ENCODE peak calls at places on chromosomes 4 and X, in ten cellular contexts. P is CD8-positive, alpha-beta T cell; G is heart right ventricle; U is heart left ventricle; O is memory B cell; N is naive thymus-derived CD8-positive, alpha-beta T cell; T is activated CD8-positive, alpha-beta T cell treated with anti-CD3 and anti-CD28 coated beads, Interleukin-2, amount 10 ng/mL, durations not matched to agents 7 days and 5 days; W is left lung; H is HepG2; V is Right ventricle myocardium inferior. B is an unnamed sample.
A peak's percentile ranks its signal among the peaks of the same experiment; 100 is the strongest.

GRCh38 chrX:112734250-112734649 is 54.5 kb upstream of the LHFPL1 start:
- ATAC-seq in N (no peak), H (no peak), P (no peak), U (no peak), G (peak; percentile 61), W (peak; percentile 40), V (no peak), T (no peak), O (peak; percentile 38), B (no peak)

GRCh38 chrX:34404386-34405070 is 252.6 kb downstream of the TMEM47 start:
- ATAC-seq in O (no peak), T (no peak), U (peak; percentile 73), P (no peak), G (peak; percentile 84), W (peak; percentile 21), N (no peak), V (peak; percentile 94), H (no peak), B (no peak)

GRCh38 chr4:102007959-102008425 is 217.5 kb downstream of the BANK1 start:
- ATAC-seq in G (no peak), V (no peak), H (no peak), O (peak; percentile 89), N (no peak), T (no peak), W (no peak), U (no peak), P (no peak), B (no peak)

GRCh38 chrX:73446831-73447230 is at the start of gene CDX4:
- ATAC-seq in V (no peak), W (no peak), U (no peak), N (no peak), P (no peak), G (no peak), T (no peak), H (no peak), O (no peak), B (no peak)

GRCh38 chr4:90306810-90307209 is 179.6 kb downstream of the CCSER1 start:
- ATAC-seq in N (no peak), P (no peak), G (no peak), O (no peak), V (no peak), W (no peak), U (no peak), H (no peak), T (no peak), B (no peak)

GRCh38 chr4:41994461-41994860 is 4.1 kb downstream of the SLC30A9 start:
- ATAC-seq in T (no peak), V (no peak), N (no peak), U (no peak), G (no peak), W (no peak), O (no peak), H (no peak), P (no peak), B (no peak)

GRCh38 chr4:17786567-17786966 is 5.1 kb upstream of the FAM184B start:
- ATAC-seq in T (no peak), G (no peak), O (no peak), V (no peak), H (no peak), N (no peak), U (no peak), P (no peak), W (no peak), B (no peak)

GRCh38 chr4:150126880-150127236 is 48.6 kb downstream of the DCLK2 start:
- ATAC-seq in T (no peak), U (no peak), W (no peak), V (no peak), N (no peak), H (no peak), O (peak; percentile 68), P (no peak), G (no peak), B (no peak)

GRCh38 chr4:39706334-39706733 is 8.4 kb downstream of the UBE2K start:
- ATAC-seq in H (peak; percentile 67), U (peak; percentile 81), N (no peak), W (peak; percentile 49), P (no peak), T (no peak), V (peak; percentile 66), G (peak; percentile 56), O (no peak), B (no peak)

GRCh38 chrX:1618689-1619088 is 3.8 kb downstream of the ASMT start:
- ATAC-seq in H (no peak), O (no peak), T (no peak), G (no peak), W (no peak), N (no peak), V (no peak), P (no peak), U (no peak), B (no peak)

GRCh38 chrX:1355131-1355799 is 18.7 kb downstream of the IL3RA start:
- ATAC-seq in V (peak; percentile 20), W (no peak), T (peak; percentile 42), U (no peak), G (peak; percentile 28), N (peak; percentile 48), P (no peak), O (peak; percentile 24), H (peak; percentile 50), B (no peak)

GRCh38 chr4:17667653-17668201 is 53.3 kb downstream of the MED28 start:
- ATAC-seq in V (no peak), H (peak; percentile 24), G (no peak), T (no peak), W (no peak), U (no peak), O (peak; percentile 57), N (no peak), P (no peak), B (no peak)

GRCh38 chrX:101430457-101431078 is 22.5 kb downstream of the HNRNPH2 start:
- ATAC-seq in V (no peak), N (no peak), H (no peak), W (no peak), G (no peak), O (no peak), P (no peak), U (no peak), T (peak; percentile 86), B (no peak)

GRCh38 chr4:165330071-165330470 is 2.6 kb downstream of the MSMO1 start:
- ATAC-seq in T (no peak), U (no peak), O (no peak), P (no peak), V (no peak), W (no peak), H (no peak), N (no peak), G (no peak), B (no peak)

GRCh38 chr4:140374130-140374477 is 658 bp downstream of the SCOC start:
- ATAC-seq in H (peak; percentile 12), W (peak; percentile 5), V (no peak), P (no peak), N (no peak), G (no peak), U (no peak), T (no peak), O (no peak), B (peak; percentile 30)

GRCh38 chr4:37528161-37528560 is 158.0 kb downstream of the RELL1 start:
- ATAC-seq in O (no peak), G (no peak), W (peak; percentile 98), P (no peak), U (no peak), H (peak; percentile 82), V (no peak), T (no peak), N (no peak), B (peak; percentile 47)

GRCh38 chr4:55458611-55459010 is 62.9 kb downstream of the TMEM165 start:
- ATAC-seq in P (no peak), W (no peak), O (no peak), G (no peak), N (no peak), H (no peak), T (no peak), V (no peak), U (no peak), B (no peak)

GRCh38 chr4:106565727-106566126 is 197.1 kb upstream of the GIMD1 start:
- ATAC-seq in N (no peak), V (no peak), O (no peak), P (no peak), W (no peak), H (no peak), U (no peak), T (no peak), G (no peak), B (no peak)

GRCh38 chrX:111376486-111376885 is 35.5 kb downstream of the DCX start:
- ATAC-seq in H (no peak), O (no peak), V (no peak), G (no peak), T (no peak), P (no peak), U (no peak), W (no peak), N (no peak), B (no peak)

GRCh38 chr4:150722908-150723362 is 141.0 kb downstream of the MAB21L2 start:
- ATAC-seq in O (no peak), U (peak; percentile 100), V (peak; percentile 99), H (peak; percentile 77), W (peak; percentile 99), N (no peak), P (no peak), T (no peak), G (peak; percentile 95), B (peak; percentile 99)

GRCh38 chr4:98203406-98204235 is 57.6 kb upstream of the RAP1GDS1 start:
- ATAC-seq in U (peak; percentile 61), O (peak; percentile 90), G (no peak), V (peak; percentile 39), P (no peak), H (no peak), T (no peak), N (peak; percentile 76), W (peak; percentile 54), B (peak; percentile 52)